ENCODE peak calls at places on chromosomes 1 and 21, in nine cellular contexts. Q is T-helper 2 cell, X is Kasumi-1, U is astrocyte of the spinal cord, B is left ventricle myocardium inferior, E is RWPE1, I is aorta, Y is AG09319, J is anterior cingulate cortex. A is an unnamed sample.

GRCh38 chr1:155938220-155938627 is 3.2 kb upstream of the RXFP4 start:
- DNase-seq in X (peak; percentile 86), Y (no peak), U (peak; percentile 76), E (peak; percentile 64), B (no peak), I (no peak), Q (no peak), J (no peak), A (no peak)

GRCh38 chr1:101291562-101292035 is 54.8 kb downstream of the S1PR1 start:
- DNase-seq in Q (peak; percentile 33), I (no peak), J (no peak), X (peak; percentile 93), U (peak; percentile 85), E (no peak), B (no peak), Y (peak; percentile 69), A (peak; percentile 30)

GRCh38 chr1:162206749-162207635 is 137.5 kb downstream of the NOS1AP start:
- DNase-seq in I (no peak), X (no peak), Y (no peak), B (no peak), Q (no peak), J (no peak), E (no peak), U (no peak), A (no peak)

GRCh38 chr1:206770531-206771352 is at the start of gene IL19:
- DNase-seq in Q (no peak), X (peak; percentile 57), J (no peak), B (peak; percentile 26), E (no peak), U (peak; percentile 60), I (no peak), Y (no peak), A (peak; percentile 37)

GRCh38 chr1:51329443-51330325 is 678 bp downstream of the TTC39A start:
- DNase-seq in I (no peak), X (no peak), J (no peak), E (no peak), U (no peak), Y (no peak), Q (no peak), B (peak; percentile 68), A (no peak)

GRCh38 chr21:33968082-33968997 is 52.7 kb upstream of the ATP5PO start:
- DNase-seq in X (peak; percentile 21), J (no peak), E (peak; percentile 75), Q (no peak), U (peak; percentile 87), B (no peak), I (no peak), Y (no peak), A (no peak)

GRCh38 chr1:47407481-47407880 is 8.6 kb upstream of the FOXE3 start:
- DNase-seq in Y (no peak), B (no peak), J (no peak), E (no peak), Q (no peak), U (no peak), X (no peak), I (no peak), A (no peak)

GRCh38 chr1:243623831-243624230 is 226.2 kb downstream of the AKT3 start:
- DNase-seq in Q (no peak), Y (no peak), E (no peak), X (no peak), U (peak; percentile 21), I (no peak), B (no peak), J (no peak), A (no peak)

GRCh38 chr1:26283871-26284596 is 4.1 kb downstream of the SH3BGRL3 start:
- DNase-seq in Q (no peak), I (no peak), X (no peak), E (no peak), B (no peak), J (no peak), U (no peak), Y (no peak), A (no peak)

A was measured in T-helper 22 cell.